ENCODE peak calls at places on chromosomes 12 and 14, in nine cellular contexts. O, L, C, G, Y, P, F, T and N are unnamed samples.

GRCh38 chr12:66514581-66514980 is 164.3 kb downstream of the GRIP1 start:
- DNase-seq in O (no peak), L (no peak), C (no peak), G (peak), Y (no peak), P (peak), F (no peak), T (no peak), N (no peak)

GRCh38 chr12:57384512-57384911 is 46.3 kb downstream of the R3HDM2 start:
- DNase-seq in O (no peak), L (no peak), C (no peak), G (no peak), Y (no peak), P (no peak), F (no peak), T (no peak), N (no peak)

GRCh38 chr12:95202691-95203476 is 14.4 kb downstream of the FGD6 start:
- DNase-seq in O (no peak), L (peak), C (no peak), G (peak), Y (no peak), P (peak), F (no peak), T (no peak), N (no peak)

GRCh38 chr12:27257104-27257848 is 13.2 kb downstream of the STK38L start:
- DNase-seq in O (no peak), L (no peak), C (no peak), G (peak), Y (no peak), P (peak), F (no peak), T (no peak), N (no peak)

GRCh38 chr14:105316968-105317498 is 2.5 kb downstream of the PACS2 start:
- DNase-seq in O (no peak), L (no peak), C (no peak), G (no peak), Y (peak), P (peak), F (no peak), T (no peak), N (no peak)

GRCh38 chr12:46154221-46154975 is 114.4 kb downstream of the SLC38A1 start:
- DNase-seq in O (no peak), L (no peak), C (no peak), G (peak), Y (no peak), P (peak), F (no peak), T (no peak), N (peak)

GRCh38 chr12:67068204-67068731 is 200.9 kb upstream of the CAND1 start:
- DNase-seq in O (no peak), L (no peak), C (no peak), G (peak), Y (no peak), P (peak), F (no peak), T (peak), N (peak)

GRCh38 chr14:73248294-73248868 is 11.1 kb downstream of the PAPLN start:
- DNase-seq in O (no peak), L (no peak), C (no peak), G (no peak), Y (no peak), P (peak), F (no peak), T (no peak), N (no peak)

GRCh38 chr14:97975960-97976359 is 1178.8 kb downstream of the VRK1 start:
- DNase-seq in O (no peak), L (no peak), C (no peak), G (no peak), Y (no peak), P (no peak), F (no peak), T (no peak), N (no peak)

GRCh38 chr14:69505338-69506240 is 21.1 kb downstream of the PLEKHD1 start:
- DNase-seq in O (no peak), L (no peak), C (peak), G (no peak), Y (no peak), P (no peak), F (no peak), T (no peak), N (no peak)

GRCh38 chr14:69289811-69290520 is 30.0 kb downstream of the GALNT16 start:
- DNase-seq in O (no peak), L (no peak), C (no peak), G (no peak), Y (no peak), P (peak), F (peak), T (no peak), N (no peak)